ENCODE peak calls at places on chromosome 21, in four cellular contexts. One of them, this sample, is unnamed.

GRCh38 chr21:35026617-35027557 is 22.2 kb downstream of the RUNX1 start:
- DNase-seq in fibroblast of lung: peak; percentile 74
- DNase-seq in fibroblast of the aortic adventitia: peak; percentile 46
- DNase-seq in fibroblast of pulmonary artery: peak; percentile 69
- DNase-seq in this sample: no peak

GRCh38 chr21:43295016-43295958 is 126.5 kb downstream of the CRYAA start:
- DNase-seq in fibroblast of lung: no peak
- DNase-seq in fibroblast of the aortic adventitia: no peak
- DNase-seq in fibroblast of pulmonary artery: no peak
- DNase-seq in this sample: no peak

GRCh38 chr21:17889171-17889570 is 70.0 kb upstream of the C21orf91 start:
- DNase-seq in fibroblast of pulmonary artery: no peak
- DNase-seq in fibroblast of the aortic adventitia: no peak
- DNase-seq in fibroblast of lung: no peak
- DNase-seq in this sample: no peak

GRCh38 chr21:39705849-39706248 is 39.1 kb upstream of the IGSF5 start:
- DNase-seq in fibroblast of lung: no peak
- DNase-seq in fibroblast of the aortic adventitia: peak; percentile 19
- DNase-seq in fibroblast of pulmonary artery: no peak
- DNase-seq in this sample: no peak

GRCh38 chr21:40466893-40467483 is 380.0 kb downstream of the DSCAM start:
- DNase-seq in fibroblast of pulmonary artery: peak; percentile 1
- DNase-seq in fibroblast of the aortic adventitia: no peak
- DNase-seq in fibroblast of lung: peak; percentile 13
- DNase-seq in this sample: no peak

GRCh38 chr21:34981793-34982192 is 67.3 kb downstream of the RUNX1 start:
- DNase-seq in fibroblast of pulmonary artery: no peak
- DNase-seq in fibroblast of lung: no peak
- DNase-seq in fibroblast of the aortic adventitia: no peak
- DNase-seq in this sample: no peak

GRCh38 chr21:25569711-25570110 is 37.6 kb downstream of the MRPL39 start:
- DNase-seq in fibroblast of pulmonary artery: no peak
- DNase-seq in fibroblast of the aortic adventitia: no peak
- DNase-seq in fibroblast of lung: no peak
- DNase-seq in this sample: no peak

GRCh38 chr21:34669149-34669879 is 520 bp downstream of the CLIC6 start:
- DNase-seq in fibroblast of pulmonary artery: no peak
- DNase-seq in fibroblast of the aortic adventitia: no peak
- DNase-seq in fibroblast of lung: no peak
- DNase-seq in this sample: no peak

GRCh38 chr21:34186119-34186719 is 112.8 kb downstream of the MRPS6 start:
- DNase-seq in fibroblast of pulmonary artery: no peak
- DNase-seq in fibroblast of lung: peak; percentile 30
- DNase-seq in fibroblast of the aortic adventitia: peak; percentile 29
- DNase-seq in this sample: peak; percentile 91

GRCh38 chr21:26148071-26148470 is 22.5 kb downstream of the APP start:
- DNase-seq in fibroblast of the aortic adventitia: peak; percentile 47
- DNase-seq in fibroblast of pulmonary artery: peak; percentile 49
- DNase-seq in fibroblast of lung: no peak
- DNase-seq in this sample: no peak

GRCh38 chr21:29091032-29091431 is 17.6 kb upstream of the CCT8 start:
- DNase-seq in fibroblast of pulmonary artery: peak; percentile 79
- DNase-seq in fibroblast of the aortic adventitia: peak; percentile 69
- DNase-seq in fibroblast of lung: peak; percentile 83
- DNase-seq in this sample: no peak

GRCh38 chr21:17693801-17694200 is 81.1 kb upstream of the BTG3 start:
- DNase-seq in fibroblast of pulmonary artery: no peak
- DNase-seq in fibroblast of the aortic adventitia: no peak
- DNase-seq in fibroblast of lung: no peak
- DNase-seq in this sample: no peak

GRCh38 chr21:25080706-25081495 is 526.4 kb downstream of the MRPL39 start:
- DNase-seq in fibroblast of lung: peak; percentile 78
- DNase-seq in fibroblast of pulmonary artery: no peak
- DNase-seq in fibroblast of the aortic adventitia: no peak
- DNase-seq in this sample: no peak

GRCh38 chr21:29448766-29449165 is 150.0 kb downstream of the BACH1 start:
- DNase-seq in fibroblast of lung: no peak
- DNase-seq in fibroblast of the aortic adventitia: no peak
- DNase-seq in fibroblast of pulmonary artery: no peak
- DNase-seq in this sample: no peak

GRCh38 chr21:34073749-34074282 is 438 bp downstream of the MRPS6 start:
- DNase-seq in fibroblast of lung: no peak
- DNase-seq in fibroblast of pulmonary artery: peak; percentile 24
- DNase-seq in fibroblast of the aortic adventitia: no peak
- DNase-seq in this sample: no peak

GRCh38 chr21:25385912-25386474 is 221.3 kb downstream of the MRPL39 start:
- DNase-seq in fibroblast of pulmonary artery: peak; percentile 83
- DNase-seq in fibroblast of lung: peak; percentile 59
- DNase-seq in fibroblast of the aortic adventitia: peak; percentile 83
- DNase-seq in this sample: peak; percentile 28

GRCh38 chr21:15801352-15801863 is 71.6 kb downstream of the USP25 start:
- DNase-seq in fibroblast of pulmonary artery: no peak
- DNase-seq in fibroblast of lung: no peak
- DNase-seq in fibroblast of the aortic adventitia: no peak
- DNase-seq in this sample: no peak

GRCh38 chr21:33569986-33570385 is 18.5 kb downstream of the DONSON start:
- DNase-seq in fibroblast of the aortic adventitia: no peak
- DNase-seq in fibroblast of lung: no peak
- DNase-seq in fibroblast of pulmonary artery: no peak
- DNase-seq in this sample: no peak

GRCh38 chr21:38179504-38179900 is 77.3 kb upstream of the KCNJ15 start:
- DNase-seq in fibroblast of the aortic adventitia: no peak
- DNase-seq in fibroblast of lung: no peak
- DNase-seq in fibroblast of pulmonary artery: no peak
- DNase-seq in this sample: no peak

GRCh38 chr21:37006521-37007291 is at the start of gene RIPPLY3:
- DNase-seq in fibroblast of lung: peak; percentile 28
- DNase-seq in fibroblast of the aortic adventitia: peak; percentile 8
- DNase-seq in fibroblast of pulmonary artery: peak; percentile 13
- DNase-seq in this sample: no peak

GRCh38 chr21:19246018-19246417 is 842.4 kb upstream of the TMPRSS15 start:
- DNase-seq in fibroblast of the aortic adventitia: no peak
- DNase-seq in fibroblast of lung: no peak
- DNase-seq in fibroblast of pulmonary artery: no peak
- DNase-seq in this sample: no peak

GRCh38 chr21:43361493-43362296 is 65.2 kb downstream of the SIK1 start:
- DNase-seq in fibroblast of lung: no peak
- DNase-seq in fibroblast of pulmonary artery: no peak
- DNase-seq in fibroblast of the aortic adventitia: no peak
- DNase-seq in this sample: no peak

GRCh38 chr21:38806153-38806941 is 618 bp downstream of the ETS2 start:
- DNase-seq in fibroblast of lung: peak; percentile 10
- DNase-seq in fibroblast of pulmonary artery: no peak
- DNase-seq in fibroblast of the aortic adventitia: no peak
- DNase-seq in this sample: no peak

GRCh38 chr21:34513109-34513675 is 1.2 kb upstream of the KCNE1 start:
- DNase-seq in fibroblast of pulmonary artery: peak; percentile 68
- DNase-seq in fibroblast of lung: no peak
- DNase-seq in fibroblast of the aortic adventitia: no peak
- DNase-seq in this sample: peak; percentile 44

GRCh38 chr21:35697321-35697808 is 363.0 kb downstream of the SETD4 start:
- DNase-seq in fibroblast of pulmonary artery: peak; percentile 43
- DNase-seq in fibroblast of the aortic adventitia: peak; percentile 51
- DNase-seq in fibroblast of lung: peak; percentile 46
- DNase-seq in this sample: peak; percentile 27

GRCh38 chr21:42245348-42246185 is 26.6 kb downstream of the ABCG1 start:
- DNase-seq in fibroblast of lung: no peak
- DNase-seq in fibroblast of the aortic adventitia: no peak
- DNase-seq in fibroblast of pulmonary artery: no peak
- DNase-seq in this sample: no peak

GRCh38 chr21:42239556-42239955 is 20.6 kb downstream of the ABCG1 start:
- DNase-seq in fibroblast of lung: no peak
- DNase-seq in fibroblast of the aortic adventitia: no peak
- DNase-seq in fibroblast of pulmonary artery: no peak
- DNase-seq in this sample: no peak

GRCh38 chr21:42242611-42243010 is 23.7 kb downstream of the ABCG1 start:
- DNase-seq in fibroblast of pulmonary artery: no peak
- DNase-seq in fibroblast of lung: no peak
- DNase-seq in fibroblast of the aortic adventitia: no peak
- DNase-seq in this sample: no peak

GRCh38 chr21:42239973-42240372 is 21.0 kb downstream of the ABCG1 start:
- DNase-seq in fibroblast of lung: no peak
- DNase-seq in fibroblast of the aortic adventitia: no peak
- DNase-seq in fibroblast of pulmonary artery: no peak
- DNase-seq in this sample: no peak

GRCh38 chr21:42243026-42243425 is 24.1 kb downstream of the ABCG1 start:
- DNase-seq in fibroblast of lung: no peak
- DNase-seq in fibroblast of pulmonary artery: no peak
- DNase-seq in fibroblast of the aortic adventitia: no peak
- DNase-seq in this sample: no peak
- TF ChIP-seq CTCF in fibroblast of lung: no peak
- TF ChIP-seq CTCF in fibroblast of pulmonary artery: no peak
- TF ChIP-seq CTCF in fibroblast of the aortic adventitia: no peak
- TF ChIP-seq CTCF in this sample: no peak

DNA sequence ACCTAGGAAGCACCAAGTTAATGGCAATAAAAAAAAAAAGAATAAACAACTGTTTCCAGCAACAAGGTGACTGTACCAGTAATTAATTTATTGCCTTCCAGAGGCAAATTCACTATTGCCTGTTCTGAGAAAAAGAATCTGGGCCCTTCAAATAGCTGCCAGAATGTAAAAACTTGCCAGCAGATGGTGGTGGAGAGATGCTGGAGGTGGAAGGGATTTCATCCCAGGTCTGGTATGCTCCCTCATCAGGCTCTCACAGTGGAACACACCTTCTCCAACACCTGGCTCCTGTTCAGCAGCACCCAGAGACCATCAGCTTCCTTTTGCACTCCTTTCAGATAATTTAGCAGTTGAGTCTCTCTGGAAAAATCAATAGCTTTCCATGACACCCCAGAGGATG is 792.9 kb upstream of the ADAMTS5 start:
- DNase-seq in fibroblast of the aortic adventitia: peak; percentile 16
- DNase-seq in fibroblast of pulmonary artery: peak; percentile 28
- DNase-seq in fibroblast of lung: no peak
- DNase-seq in this sample: no peak
- TF ChIP-seq CTCF in fibroblast of the aortic adventitia: no peak
- TF ChIP-seq CTCF in fibroblast of pulmonary artery: peak; percentile 25
- TF ChIP-seq CTCF in fibroblast of lung: no peak
- TF ChIP-seq CTCF in this sample: peak; percentile 6

DNA sequence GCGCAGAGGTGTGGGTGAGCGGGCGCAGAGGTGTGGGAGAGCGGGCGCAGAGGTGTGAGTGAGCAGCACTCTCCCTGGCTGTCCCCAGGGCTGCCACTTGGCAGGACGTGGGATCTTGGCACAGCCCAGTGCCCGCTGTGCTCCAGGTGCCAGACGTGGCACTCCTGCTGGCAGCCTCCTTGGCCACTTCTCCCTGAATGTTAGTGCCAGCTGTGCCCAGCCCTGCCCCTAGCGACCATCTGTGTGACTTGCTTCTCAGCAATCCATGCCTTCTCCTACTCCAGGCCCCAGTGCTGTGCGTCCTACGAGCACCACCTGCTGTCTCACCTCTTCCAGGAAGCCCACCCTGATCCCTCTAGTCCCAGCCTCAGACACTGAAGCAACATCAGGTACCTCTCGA is 30.5 kb downstream of the KRTAP10-1 start:
- DNase-seq in fibroblast of the aortic adventitia: no peak
- DNase-seq in fibroblast of pulmonary artery: no peak
- DNase-seq in fibroblast of lung: no peak
- DNase-seq in this sample: no peak
- TF ChIP-seq CTCF in fibroblast of the aortic adventitia: no peak
- TF ChIP-seq CTCF in fibroblast of pulmonary artery: no peak
- TF ChIP-seq CTCF in fibroblast of lung: no peak
- TF ChIP-seq CTCF in this sample: peak; percentile 4

GRCh38 chr21:46323710-46324389 is at the start of the genes C21orf58 and PCNT:
- DNase-seq in fibroblast of lung: peak; percentile 97
- DNase-seq in fibroblast of pulmonary artery: peak; percentile 98
- DNase-seq in fibroblast of the aortic adventitia: peak; percentile 97
- DNase-seq in this sample: peak; percentile 90

GRCh38 chr21:46326110-46326703 is 2.3 kb downstream of the PCNT start:
- DNase-seq in fibroblast of the aortic adventitia: no peak
- DNase-seq in fibroblast of pulmonary artery: no peak
- DNase-seq in fibroblast of lung: no peak
- DNase-seq in this sample: no peak

GRCh38 chr21:46323227-46323709 is 402 bp downstream of the C21orf58 start:
- DNase-seq in fibroblast of the aortic adventitia: no peak
- DNase-seq in fibroblast of pulmonary artery: no peak
- DNase-seq in fibroblast of lung: peak; percentile 6
- DNase-seq in this sample: no peak

GRCh38 chr21:46325073-46325912 is 1.3 kb downstream of the PCNT start:
- DNase-seq in fibroblast of the aortic adventitia: peak; percentile 39
- DNase-seq in fibroblast of pulmonary artery: peak; percentile 56
- DNase-seq in fibroblast of lung: peak; percentile 54
- DNase-seq in this sample: no peak

DNA sequence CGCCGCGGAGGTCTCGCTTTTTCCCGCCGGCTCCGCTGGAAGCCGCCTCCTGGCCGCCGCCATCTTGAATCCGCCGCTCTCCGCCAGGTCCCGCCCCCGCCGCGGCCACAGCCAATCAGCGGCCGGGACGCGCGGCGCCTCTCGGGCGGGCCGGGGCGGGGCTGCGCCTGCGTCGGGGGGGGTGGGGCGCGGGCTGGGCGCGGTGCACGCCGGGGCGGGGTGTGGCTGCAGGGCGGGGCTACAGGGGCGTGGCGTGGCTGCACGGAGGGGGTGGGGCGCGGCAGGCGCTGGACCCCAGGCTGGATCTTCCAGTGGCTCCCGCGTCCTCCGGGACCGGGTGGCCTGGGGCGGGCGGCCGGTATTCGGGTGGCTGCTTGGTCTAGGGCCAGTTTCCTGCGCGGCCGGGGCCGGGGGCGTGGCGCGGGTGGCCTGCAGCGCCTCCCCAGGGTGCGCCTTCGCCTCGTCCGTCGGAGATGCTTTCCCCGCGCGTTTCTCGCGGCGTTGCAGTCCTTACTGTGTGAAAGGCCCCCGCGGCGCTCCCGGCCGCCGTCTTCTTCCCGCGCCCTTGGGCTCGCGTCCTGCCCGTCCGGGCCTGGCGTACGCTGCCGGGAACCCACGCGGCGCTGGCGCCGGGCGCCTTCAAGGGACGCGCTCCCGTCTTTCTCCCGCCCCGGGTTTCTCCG is 575 bp downstream of the PCNT start:
- DNase-seq in fibroblast of the aortic adventitia: peak; percentile 74
- DNase-seq in fibroblast of pulmonary artery: peak; percentile 81
- DNase-seq in fibroblast of lung: peak; percentile 70
- DNase-seq in this sample: no peak
- TF ChIP-seq CTCF in fibroblast of the aortic adventitia: peak; percentile 15
- TF ChIP-seq CTCF in fibroblast of pulmonary artery: no peak
- TF ChIP-seq CTCF in fibroblast of lung: no peak
- TF ChIP-seq CTCF in this sample: no peak

GRCh38 chr21:31187499-31187898 is 149.2 kb upstream of the KRTAP19-8 start:
- DNase-seq in fibroblast of pulmonary artery: no peak
- DNase-seq in fibroblast of the aortic adventitia: no peak
- DNase-seq in fibroblast of lung: no peak
- DNase-seq in this sample: no peak

GRCh38 chr21:31184462-31184861 is 146.2 kb upstream of the KRTAP19-8 start:
- DNase-seq in fibroblast of the aortic adventitia: no peak
- DNase-seq in fibroblast of pulmonary artery: no peak
- DNase-seq in fibroblast of lung: no peak
- DNase-seq in this sample: no peak

GRCh38 chr21:31182231-31183129 is 144.2 kb upstream of the KRTAP19-8 start:
- DNase-seq in fibroblast of pulmonary artery: no peak
- DNase-seq in fibroblast of lung: no peak
- DNase-seq in fibroblast of the aortic adventitia: no peak
- DNase-seq in this sample: no peak

GRCh38 chr21:31186916-31187315 is 148.6 kb upstream of the KRTAP19-8 start:
- DNase-seq in fibroblast of lung: no peak
- DNase-seq in fibroblast of the aortic adventitia: no peak
- DNase-seq in fibroblast of pulmonary artery: no peak
- DNase-seq in this sample: no peak

GRCh38 chr21:31185663-31186062 is 147.4 kb upstream of the KRTAP19-8 start:
- DNase-seq in fibroblast of the aortic adventitia: no peak
- DNase-seq in fibroblast of lung: no peak
- DNase-seq in fibroblast of pulmonary artery: no peak
- DNase-seq in this sample: no peak
- TF ChIP-seq CTCF in fibroblast of the aortic adventitia: no peak
- TF ChIP-seq CTCF in fibroblast of lung: no peak
- TF ChIP-seq CTCF in fibroblast of pulmonary artery: no peak
- TF ChIP-seq CTCF in this sample: no peak

This sample was measured in retinal pigment epithelial cell.